ENCODE peak calls at places on chromosome 13, in six cellular contexts. C, O, F, G, Y and J are unnamed samples.

GRCh38 chr13:28344163-28344562 is 150.8 kb downstream of the FLT1 start:
- DNase-seq in C (no peak), F (no peak), G (no peak), Y (no peak), O (no peak), J (no peak)

GRCh38 chr13:59447846-59448620 is 715.7 kb downstream of the DIAPH3 start:
- DNase-seq in Y (no peak), F (no peak), C (peak; percentile 35), O (peak; percentile 73), G (peak; percentile 80), J (peak; percentile 75)

GRCh38 chr13:66543780-66544179 is 686.4 kb downstream of the PCDH9 start:
- DNase-seq in G (no peak), Y (no peak), F (no peak), C (no peak), O (peak; percentile 37), J (no peak)

GRCh38 chr13:19155321-19155861 is 26.2 kb downstream of the TUBA3C start:
- DNase-seq in Y (no peak), F (no peak), C (no peak), G (no peak), O (no peak), J (no peak)

GRCh38 chr13:28540612-28541011 is 45.7 kb upstream of the FLT1 start:
- DNase-seq in C (no peak), Y (no peak), G (peak; percentile 97), F (no peak), O (no peak), J (peak; percentile 57)

GRCh38 chr13:51240178-51240577 is 18.0 kb downstream of the FAM124A start:
- DNase-seq in O (no peak), Y (no peak), C (no peak), F (peak; percentile 4), G (no peak), J (no peak)

GRCh38 chr13:32309312-32309711 is 5.9 kb downstream of the ZAR1L start:
- DNase-seq in F (no peak), Y (no peak), G (no peak), O (no peak), C (no peak), J (peak; percentile 7)

GRCh38 chr13:91203430-91203829 is 144.1 kb upstream of the MIR17HG start:
- DNase-seq in F (no peak), O (no peak), C (no peak), Y (no peak), G (peak; percentile 66), J (no peak)

GRCh38 chr13:45276887-45277286 is 64.1 kb downstream of the TPT1 start:
- DNase-seq in O (no peak), C (no peak), F (no peak), G (peak; percentile 23), Y (no peak), J (no peak)
- H3K14ac ChIP-seq in O (no peak overlapping the region), C (no peak overlapping the region), F (no peak overlapping the region), G (no peak overlapping the region), Y (no peak overlapping the region), J (no peak overlapping the region)

DNA sequence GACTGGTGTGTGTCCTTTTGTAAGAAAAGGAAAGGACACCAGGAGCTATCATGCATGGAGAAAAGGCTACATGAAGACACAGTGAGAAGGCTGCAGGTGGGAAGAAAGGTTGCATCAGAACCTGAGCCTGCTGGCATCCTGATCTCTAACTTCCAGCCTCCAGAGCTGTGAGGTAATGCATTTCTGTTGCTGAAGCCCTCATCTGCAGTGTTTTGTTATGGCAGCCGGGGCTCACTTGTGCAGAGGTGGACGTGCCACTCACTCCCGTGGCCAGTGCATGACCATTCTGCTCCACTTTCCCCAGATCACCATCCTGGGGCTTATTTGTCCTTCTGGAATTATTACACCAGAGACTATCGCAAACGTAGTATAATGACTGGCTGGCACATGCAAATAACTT is 155.3 kb downstream of the IRS2 start:
- DNase-seq in C (no peak), Y (no peak), O (no peak), F (no peak), G (peak; percentile 82), J (no peak)
- H3K14ac ChIP-seq in C (no peak overlapping the region), Y (no peak overlapping the region), O (no peak overlapping the region), F (no peak overlapping the region), G (no peak overlapping the region), J (no peak overlapping the region)

DNA sequence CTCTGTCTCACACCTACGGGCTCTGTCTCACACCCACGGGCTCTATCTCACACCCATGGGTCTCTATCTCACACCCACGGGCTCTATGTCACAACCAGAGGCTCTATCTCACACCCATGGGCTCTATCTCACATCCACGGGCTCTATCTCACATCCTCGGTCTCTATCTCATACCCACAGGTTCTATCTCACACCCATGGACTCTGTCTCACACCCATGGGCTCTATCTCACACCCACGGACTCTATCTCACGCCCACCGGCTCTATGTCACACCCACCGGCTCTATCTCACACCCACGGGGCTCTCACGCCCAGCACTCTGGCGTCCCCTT is 73.9 kb downstream of the COL4A2 start:
- DNase-seq in G (no peak), O (no peak), F (no peak), Y (no peak), C (no peak), J (no peak)
- H3K14ac ChIP-seq in G (peak overlapping the region; percentile 46), O (no peak overlapping the region), F (peak overlapping the region; percentile 51), Y (peak overlapping the region; percentile 2), C (no peak overlapping the region), J (peak overlapping the region; percentile 99)

GRCh38 chr13:79566118-79566517 is 85.2 kb downstream of the NDFIP2 start:
- DNase-seq in C (no peak), F (no peak), Y (no peak), G (no peak), O (no peak), J (no peak)
- H3K14ac ChIP-seq in C (no peak overlapping the region), F (no peak overlapping the region), Y (no peak overlapping the region), G (no peak overlapping the region), O (no peak overlapping the region), J (no peak overlapping the region)